ENCODE peak calls at places on chromosomes 13 and 19, in nine cellular contexts. One of them, this sample, is unnamed.

GRCh38 chr19:53394522-53394973 is 401 bp upstream of the ZNF765 start:
- DNase-seq in hepatocyte: peak; percentile 65
- DNase-seq in lower lobe of right lung: peak; percentile 66
- DNase-seq in naive thymus-derived CD4-positive, alpha-beta T cell: no peak
- DNase-seq in cardiac muscle cell: peak; percentile 60
- DNase-seq in brain microvascular endothelial cell: no peak
- DNase-seq in suprapubic skin: peak; percentile 67
- DNase-seq in HepG2: peak; percentile 48
- DNase-seq in thoracic aorta: peak; percentile 18
- DNase-seq in this sample: no peak

GRCh38 chr13:79486433-79487188 is 5.7 kb downstream of the NDFIP2 start:
- DNase-seq in suprapubic skin: no peak
- DNase-seq in lower lobe of right lung: no peak
- DNase-seq in cardiac muscle cell: no peak
- DNase-seq in hepatocyte: no peak
- DNase-seq in naive thymus-derived CD4-positive, alpha-beta T cell: no peak
- DNase-seq in brain microvascular endothelial cell: no peak
- DNase-seq in HepG2: no peak
- DNase-seq in thoracic aorta: no peak
- DNase-seq in this sample: peak; percentile 46

GRCh38 chr19:1938071-1938470 is 2.9 kb upstream of the CSNK1G2 start:
- DNase-seq in lower lobe of right lung: no peak
- DNase-seq in HepG2: no peak
- DNase-seq in cardiac muscle cell: no peak
- DNase-seq in thoracic aorta: no peak
- DNase-seq in brain microvascular endothelial cell: no peak
- DNase-seq in hepatocyte: no peak
- DNase-seq in suprapubic skin: no peak
- DNase-seq in naive thymus-derived CD4-positive, alpha-beta T cell: no peak
- DNase-seq in this sample: no peak

GRCh38 chr13:110471833-110472162 is 89.7 kb downstream of the RAB20 start:
- DNase-seq in lower lobe of right lung: peak; percentile 68
- DNase-seq in cardiac muscle cell: peak; percentile 18
- DNase-seq in hepatocyte: no peak
- DNase-seq in thoracic aorta: no peak
- DNase-seq in HepG2: no peak
- DNase-seq in suprapubic skin: no peak
- DNase-seq in naive thymus-derived CD4-positive, alpha-beta T cell: no peak
- DNase-seq in brain microvascular endothelial cell: peak; percentile 86
- DNase-seq in this sample: no peak

GRCh38 chr13:48160879-48161278 is 66.0 kb upstream of the MED4 start:
- DNase-seq in thoracic aorta: no peak
- DNase-seq in naive thymus-derived CD4-positive, alpha-beta T cell: no peak
- DNase-seq in hepatocyte: no peak
- DNase-seq in cardiac muscle cell: peak; percentile 21
- DNase-seq in brain microvascular endothelial cell: peak; percentile 18
- DNase-seq in HepG2: no peak
- DNase-seq in suprapubic skin: no peak
- DNase-seq in lower lobe of right lung: no peak
- DNase-seq in this sample: no peak

GRCh38 chr19:17751103-17751911 is at the start of gene FCHO1:
- DNase-seq in HepG2: peak; percentile 45
- DNase-seq in hepatocyte: no peak
- DNase-seq in brain microvascular endothelial cell: no peak
- DNase-seq in lower lobe of right lung: peak; percentile 75
- DNase-seq in cardiac muscle cell: no peak
- DNase-seq in naive thymus-derived CD4-positive, alpha-beta T cell: peak; percentile 81
- DNase-seq in suprapubic skin: no peak
- DNase-seq in thoracic aorta: no peak
- DNase-seq in this sample: peak; percentile 58

GRCh38 chr19:18135712-18136584 is 17.0 kb upstream of the PIK3R2 start:
- DNase-seq in suprapubic skin: no peak
- DNase-seq in hepatocyte: peak; percentile 91
- DNase-seq in naive thymus-derived CD4-positive, alpha-beta T cell: no peak
- DNase-seq in thoracic aorta: no peak
- DNase-seq in HepG2: peak; percentile 98
- DNase-seq in lower lobe of right lung: no peak
- DNase-seq in cardiac muscle cell: no peak
- DNase-seq in brain microvascular endothelial cell: no peak
- DNase-seq in this sample: peak; percentile 98

GRCh38 chr13:30105381-30105780 is 202.0 kb downstream of the KATNAL1 start:
- DNase-seq in lower lobe of right lung: peak; percentile 60
- DNase-seq in naive thymus-derived CD4-positive, alpha-beta T cell: no peak
- DNase-seq in cardiac muscle cell: no peak
- DNase-seq in thoracic aorta: no peak
- DNase-seq in suprapubic skin: no peak
- DNase-seq in hepatocyte: peak; percentile 53
- DNase-seq in HepG2: no peak
- DNase-seq in brain microvascular endothelial cell: no peak
- DNase-seq in this sample: no peak

GRCh38 chr19:409515-410242 is 732 bp upstream of the C2CD4C start:
- DNase-seq in HepG2: no peak
- DNase-seq in brain microvascular endothelial cell: no peak
- DNase-seq in thoracic aorta: no peak
- DNase-seq in cardiac muscle cell: no peak
- DNase-seq in suprapubic skin: peak; percentile 60
- DNase-seq in lower lobe of right lung: no peak
- DNase-seq in hepatocyte: no peak
- DNase-seq in naive thymus-derived CD4-positive, alpha-beta T cell: no peak
- DNase-seq in this sample: no peak

GRCh38 chr19:57245066-57245465 is 4.6 kb downstream of the ZNF805 start:
- DNase-seq in naive thymus-derived CD4-positive, alpha-beta T cell: no peak
- DNase-seq in lower lobe of right lung: no peak
- DNase-seq in thoracic aorta: no peak
- DNase-seq in suprapubic skin: no peak
- DNase-seq in cardiac muscle cell: no peak
- DNase-seq in HepG2: no peak
- DNase-seq in hepatocyte: no peak
- DNase-seq in brain microvascular endothelial cell: no peak
- DNase-seq in this sample: no peak

GRCh38 chr13:111610077-111610476 is 289.6 kb downstream of the TEX29 start:
- DNase-seq in HepG2: no peak
- DNase-seq in brain microvascular endothelial cell: no peak
- DNase-seq in cardiac muscle cell: no peak
- DNase-seq in suprapubic skin: no peak
- DNase-seq in thoracic aorta: no peak
- DNase-seq in lower lobe of right lung: no peak
- DNase-seq in naive thymus-derived CD4-positive, alpha-beta T cell: no peak
- DNase-seq in hepatocyte: no peak
- DNase-seq in this sample: no peak

GRCh38 chr19:29860492-29860891 is 48.7 kb downstream of the CCNE1 start:
- DNase-seq in lower lobe of right lung: no peak
- DNase-seq in HepG2: no peak
- DNase-seq in hepatocyte: no peak
- DNase-seq in brain microvascular endothelial cell: no peak
- DNase-seq in cardiac muscle cell: no peak
- DNase-seq in naive thymus-derived CD4-positive, alpha-beta T cell: no peak
- DNase-seq in suprapubic skin: no peak
- DNase-seq in thoracic aorta: no peak
- DNase-seq in this sample: no peak

GRCh38 chr19:29878973-29879654 is 62.9 kb upstream of the URI1 start:
- DNase-seq in naive thymus-derived CD4-positive, alpha-beta T cell: no peak
- DNase-seq in lower lobe of right lung: no peak
- DNase-seq in hepatocyte: no peak
- DNase-seq in suprapubic skin: no peak
- DNase-seq in cardiac muscle cell: peak; percentile 19
- DNase-seq in brain microvascular endothelial cell: peak; percentile 32
- DNase-seq in HepG2: peak; percentile 50
- DNase-seq in thoracic aorta: no peak
- DNase-seq in this sample: no peak

GRCh38 chr19:50412419-50412818 is 6.3 kb upstream of the SPIB start:
- DNase-seq in lower lobe of right lung: no peak
- DNase-seq in suprapubic skin: no peak
- DNase-seq in thoracic aorta: no peak
- DNase-seq in HepG2: no peak
- DNase-seq in hepatocyte: no peak
- DNase-seq in brain microvascular endothelial cell: no peak
- DNase-seq in naive thymus-derived CD4-positive, alpha-beta T cell: no peak
- DNase-seq in cardiac muscle cell: no peak
- DNase-seq in this sample: no peak

GRCh38 chr19:50413096-50413495 is 5.6 kb upstream of the SPIB start:
- DNase-seq in suprapubic skin: no peak
- DNase-seq in cardiac muscle cell: no peak
- DNase-seq in HepG2: no peak
- DNase-seq in naive thymus-derived CD4-positive, alpha-beta T cell: no peak
- DNase-seq in hepatocyte: peak; percentile 7
- DNase-seq in lower lobe of right lung: no peak
- DNase-seq in thoracic aorta: no peak
- DNase-seq in brain microvascular endothelial cell: no peak
- DNase-seq in this sample: no peak

GRCh38 chr19:50409347-50409746 is 9.4 kb upstream of the SPIB start:
- DNase-seq in hepatocyte: no peak
- DNase-seq in naive thymus-derived CD4-positive, alpha-beta T cell: no peak
- DNase-seq in suprapubic skin: no peak
- DNase-seq in brain microvascular endothelial cell: no peak
- DNase-seq in lower lobe of right lung: no peak
- DNase-seq in cardiac muscle cell: no peak
- DNase-seq in thoracic aorta: no peak
- DNase-seq in HepG2: no peak
- DNase-seq in this sample: no peak

GRCh38 chr19:50406829-50407228 is 11.9 kb upstream of the SPIB start:
- DNase-seq in naive thymus-derived CD4-positive, alpha-beta T cell: no peak
- DNase-seq in brain microvascular endothelial cell: no peak
- DNase-seq in suprapubic skin: no peak
- DNase-seq in lower lobe of right lung: no peak
- DNase-seq in HepG2: no peak
- DNase-seq in hepatocyte: no peak
- DNase-seq in thoracic aorta: no peak
- DNase-seq in cardiac muscle cell: no peak
- DNase-seq in this sample: no peak

GRCh38 chr19:50410109-50410508 is 8.6 kb upstream of the SPIB start:
- DNase-seq in brain microvascular endothelial cell: no peak
- DNase-seq in thoracic aorta: no peak
- DNase-seq in cardiac muscle cell: no peak
- DNase-seq in hepatocyte: no peak
- DNase-seq in HepG2: no peak
- DNase-seq in naive thymus-derived CD4-positive, alpha-beta T cell: no peak
- DNase-seq in lower lobe of right lung: no peak
- DNase-seq in suprapubic skin: no peak
- DNase-seq in this sample: no peak
- H3K36me3 ChIP-seq in brain microvascular endothelial cell: no peaks in the 10 kb centered on the region
- H3K36me3 ChIP-seq in thoracic aorta: peaks cover 15% of the 10 kb centered on the region
- H3K36me3 ChIP-seq in cardiac muscle cell: peaks cover 5% of the 10 kb centered on the region
- H3K36me3 ChIP-seq in hepatocyte: no peaks in the 10 kb centered on the region
- H3K36me3 ChIP-seq in HepG2: peaks cover 20% of the 10 kb centered on the region
- H3K36me3 ChIP-seq in naive thymus-derived CD4-positive, alpha-beta T cell: peaks cover 6% of the 10 kb centered on the region
- H3K36me3 ChIP-seq in lower lobe of right lung: peaks cover 26% of the 10 kb centered on the region
- H3K36me3 ChIP-seq in suprapubic skin: peaks cover 32% of the 10 kb centered on the region
- H3K36me3 ChIP-seq in this sample: no peaks in the 10 kb centered on the region

DNA sequence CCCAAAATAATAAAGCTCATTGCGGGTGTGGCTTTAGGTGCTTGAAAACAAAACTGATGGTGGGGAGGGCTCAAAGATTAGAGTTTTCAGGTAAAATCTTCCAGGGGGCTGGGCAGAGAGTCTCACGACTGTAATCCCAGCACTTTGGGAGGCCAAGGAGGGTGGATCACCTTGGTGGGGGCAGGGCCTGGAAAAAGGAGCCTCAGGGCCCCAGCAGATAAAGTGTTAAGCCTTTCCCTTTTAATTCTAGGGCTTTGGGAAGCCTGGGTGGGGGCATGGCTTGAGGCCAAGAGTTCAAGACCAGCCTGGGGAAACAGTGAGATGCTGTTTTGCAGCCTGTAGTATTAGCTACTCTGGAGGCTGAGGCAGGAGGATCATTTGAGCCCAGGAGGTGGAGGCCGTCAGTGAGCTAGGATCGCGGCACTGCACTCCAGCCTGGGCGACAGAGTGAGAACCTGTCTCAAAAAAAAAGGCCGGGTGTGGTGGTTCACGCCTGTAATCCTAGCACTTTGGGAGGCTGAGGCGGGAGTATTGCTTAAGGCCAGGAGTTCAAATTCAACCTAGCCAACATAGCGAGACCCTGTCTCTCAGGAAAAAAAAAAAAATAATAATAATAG is 1.7 kb downstream of the IRGQ start:
- DNase-seq in naive thymus-derived CD4-positive, alpha-beta T cell: no peak
- DNase-seq in lower lobe of right lung: no peak
- DNase-seq in hepatocyte: no peak
- DNase-seq in HepG2: no peak
- DNase-seq in cardiac muscle cell: no peak
- DNase-seq in suprapubic skin: no peak
- DNase-seq in brain microvascular endothelial cell: no peak
- DNase-seq in thoracic aorta: no peak
- DNase-seq in this sample: no peak
- H3K36me3 ChIP-seq in naive thymus-derived CD4-positive, alpha-beta T cell: peaks cover under 1% of the 10 kb centered on the region
- H3K36me3 ChIP-seq in lower lobe of right lung: peaks cover 56% of the 10 kb centered on the region
- H3K36me3 ChIP-seq in hepatocyte: no peaks in the 10 kb centered on the region
- H3K36me3 ChIP-seq in HepG2: peaks cover 12% of the 10 kb centered on the region
- H3K36me3 ChIP-seq in cardiac muscle cell: no peaks in the 10 kb centered on the region
- H3K36me3 ChIP-seq in suprapubic skin: peaks cover 40% of the 10 kb centered on the region
- H3K36me3 ChIP-seq in brain microvascular endothelial cell: peaks cover 27% of the 10 kb centered on the region
- H3K36me3 ChIP-seq in thoracic aorta: peaks cover 27% of the 10 kb centered on the region
- H3K36me3 ChIP-seq in this sample: peaks cover 6% of the 10 kb centered on the region

DNA sequence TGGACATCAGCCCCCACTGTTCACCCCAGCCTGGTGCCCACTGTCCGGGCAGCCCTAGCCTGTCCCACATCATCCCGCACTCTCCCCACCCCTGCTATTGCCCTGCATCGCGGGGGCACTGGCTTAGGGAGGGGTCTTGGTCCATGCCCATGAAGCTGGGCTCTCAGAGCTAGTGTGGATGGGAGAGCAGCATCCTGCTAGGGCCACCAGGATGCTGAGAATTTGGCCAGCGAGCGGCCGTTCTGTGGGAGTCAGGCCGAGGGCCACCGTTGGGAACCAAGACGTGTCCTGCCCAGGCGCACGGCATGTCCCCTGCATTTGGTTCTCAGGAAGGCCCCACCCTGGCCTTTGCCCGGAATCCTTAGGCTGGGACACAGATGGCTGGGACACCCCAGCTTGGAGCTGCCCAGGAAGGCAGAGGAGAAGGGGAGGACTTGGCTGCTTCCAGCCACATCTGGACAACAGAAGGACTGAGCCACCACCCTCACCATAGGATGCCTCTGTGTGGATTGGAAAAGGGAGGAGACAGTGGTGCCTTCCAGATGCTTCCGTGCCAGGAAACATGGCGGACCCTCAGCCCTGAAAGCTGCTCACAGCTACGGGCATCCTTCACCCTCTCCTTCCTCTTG is 14.6 kb downstream of the ADGRE5 start:
- DNase-seq in naive thymus-derived CD4-positive, alpha-beta T cell: no peak
- DNase-seq in hepatocyte: no peak
- DNase-seq in brain microvascular endothelial cell: no peak
- DNase-seq in lower lobe of right lung: no peak
- DNase-seq in thoracic aorta: no peak
- DNase-seq in HepG2: no peak
- DNase-seq in suprapubic skin: no peak
- DNase-seq in cardiac muscle cell: no peak
- DNase-seq in this sample: no peak
- H3K36me3 ChIP-seq in naive thymus-derived CD4-positive, alpha-beta T cell: peaks cover 24% of the 10 kb centered on the region
- H3K36me3 ChIP-seq in hepatocyte: no peaks in the 10 kb centered on the region
- H3K36me3 ChIP-seq in brain microvascular endothelial cell: peaks cover 42% of the 10 kb centered on the region
- H3K36me3 ChIP-seq in lower lobe of right lung: peaks cover 97% of the 10 kb centered on the region
- H3K36me3 ChIP-seq in thoracic aorta: peaks cover 61% of the 10 kb centered on the region
- H3K36me3 ChIP-seq in HepG2: no peaks in the 10 kb centered on the region
- H3K36me3 ChIP-seq in suprapubic skin: peaks cover 25% of the 10 kb centered on the region
- H3K36me3 ChIP-seq in cardiac muscle cell: no peaks in the 10 kb centered on the region
- H3K36me3 ChIP-seq in this sample: peaks cover 18% of the 10 kb centered on the region

DNA sequence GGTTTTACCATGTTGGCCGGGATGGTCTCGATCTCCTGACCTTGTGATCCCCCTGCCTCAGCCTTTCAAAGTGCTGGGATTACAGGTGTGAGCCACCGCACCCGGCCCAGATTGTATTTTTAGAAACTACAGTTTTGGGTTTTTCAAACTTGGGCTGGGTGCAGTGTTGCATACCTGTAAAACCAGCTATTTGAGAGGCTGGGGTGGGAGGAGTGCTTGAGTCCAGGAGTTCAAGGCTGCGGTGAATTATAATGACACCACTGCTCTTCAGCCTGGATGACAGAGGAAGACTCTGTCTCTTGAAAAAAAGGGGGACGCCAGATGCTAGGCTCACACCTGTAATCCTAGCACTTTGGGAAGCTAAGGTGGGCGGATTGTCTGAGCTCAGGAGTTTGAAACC is 4.2 kb downstream of the CHAF1A start:
- DNase-seq in thoracic aorta: no peak
- DNase-seq in brain microvascular endothelial cell: no peak
- DNase-seq in cardiac muscle cell: no peak
- DNase-seq in naive thymus-derived CD4-positive, alpha-beta T cell: no peak
- DNase-seq in lower lobe of right lung: no peak
- DNase-seq in HepG2: peak; percentile 66
- DNase-seq in hepatocyte: no peak
- DNase-seq in suprapubic skin: no peak
- DNase-seq in this sample: no peak
- H3K36me3 ChIP-seq in thoracic aorta: no peaks in the 10 kb centered on the region
- H3K36me3 ChIP-seq in brain microvascular endothelial cell: no peaks in the 10 kb centered on the region
- H3K36me3 ChIP-seq in cardiac muscle cell: peaks cover 3% of the 10 kb centered on the region
- H3K36me3 ChIP-seq in naive thymus-derived CD4-positive, alpha-beta T cell: no peaks in the 10 kb centered on the region
- H3K36me3 ChIP-seq in lower lobe of right lung: peaks cover 12% of the 10 kb centered on the region
- H3K36me3 ChIP-seq in HepG2: peaks cover 29% of the 10 kb centered on the region
- H3K36me3 ChIP-seq in hepatocyte: no peaks in the 10 kb centered on the region
- H3K36me3 ChIP-seq in suprapubic skin: peaks cover 18% of the 10 kb centered on the region
- H3K36me3 ChIP-seq in this sample: peaks cover 3% of the 10 kb centered on the region